ENCODE peak calls at places on chromosome 11, in four cellular contexts. One of them, this sample, is unnamed.

GRCh38 chr11:94740083-94740974 is 27.8 kb upstream of the AMOTL1 start:
- DNase-seq in HepG2: no peak
- DNase-seq in heart right ventricle: peak
- DNase-seq in colonic mucosa: peak
- DNase-seq in this sample: peak

GRCh38 chr11:606245-606644 is 9.5 kb downstream of the IRF7 start:
- DNase-seq in HepG2: no peak
- DNase-seq in heart right ventricle: peak
- DNase-seq in colonic mucosa: no peak
- DNase-seq in this sample: no peak

GRCh38 chr11:65493367-65494176 is 5.3 kb upstream of the MALAT1 start:
- DNase-seq in HepG2: peak
- DNase-seq in heart right ventricle: peak
- DNase-seq in colonic mucosa: peak
- DNase-seq in this sample: peak

GRCh38 chr11:45664376-45665205 is 831 bp downstream of the CHST1 start:
- DNase-seq in HepG2: no peak
- DNase-seq in heart right ventricle: no peak
- DNase-seq in colonic mucosa: no peak
- DNase-seq in this sample: no peak

GRCh38 chr11:77065878-77066228 is 918 bp upstream of the CAPN5 start:
- DNase-seq in HepG2: no peak
- DNase-seq in heart right ventricle: peak
- DNase-seq in colonic mucosa: peak
- DNase-seq in this sample: peak

GRCh38 chr11:71420455-71421241 is 27.5 kb downstream of the DHCR7 start:
- DNase-seq in HepG2: peak
- DNase-seq in heart right ventricle: no peak
- DNase-seq in colonic mucosa: peak
- DNase-seq in this sample: peak

GRCh38 chr11:110376711-110377324 is 52.9 kb upstream of the FDX1 start:
- DNase-seq in HepG2: peak
- DNase-seq in heart right ventricle: peak
- DNase-seq in colonic mucosa: peak
- DNase-seq in this sample: peak

GRCh38 chr11:102111011-102111786 is 952 bp downstream of the YAP1 start:
- DNase-seq in HepG2: peak
- DNase-seq in heart right ventricle: peak
- DNase-seq in colonic mucosa: peak
- DNase-seq in this sample: peak

GRCh38 chr11:134638796-134639540 is 226.9 kb upstream of the B3GAT1 start:
- DNase-seq in HepG2: no peak
- DNase-seq in heart right ventricle: no peak
- DNase-seq in colonic mucosa: peak
- DNase-seq in this sample: no peak

GRCh38 chr11:57680552-57680874 is 12.6 kb downstream of the ZDHHC5 start:
- DNase-seq in HepG2: no peak
- DNase-seq in heart right ventricle: no peak
- DNase-seq in colonic mucosa: no peak
- DNase-seq in this sample: no peak

GRCh38 chr11:71991494-71991893 is 7.2 kb upstream of the IL18BP start:
- DNase-seq in HepG2: no peak
- DNase-seq in heart right ventricle: no peak
- DNase-seq in colonic mucosa: no peak
- DNase-seq in this sample: no peak

GRCh38 chr11:64560139-64560771 is 30.8 kb upstream of the SLC22A12 start:
- DNase-seq in HepG2: no peak
- DNase-seq in heart right ventricle: no peak
- DNase-seq in colonic mucosa: no peak
- DNase-seq in this sample: no peak

GRCh38 chr11:27701262-27702105 is 1.2 kb upstream of the BDNF start:
- DNase-seq in HepG2: no peak
- DNase-seq in heart right ventricle: peak
- DNase-seq in colonic mucosa: peak
- DNase-seq in this sample: peak

GRCh38 chr11:121700968-121701367 is 248.2 kb upstream of the SORL1-AS1 start:
- DNase-seq in HepG2: no peak
- DNase-seq in heart right ventricle: no peak
- DNase-seq in colonic mucosa: no peak
- DNase-seq in this sample: no peak

GRCh38 chr11:124644426-124645280 is 22.0 kb downstream of the TBRG1 start:
- DNase-seq in HepG2: peak
- DNase-seq in heart right ventricle: peak
- DNase-seq in colonic mucosa: peak
- DNase-seq in this sample: peak

GRCh38 chr11:36034572-36035331 is 90.9 kb downstream of the LDLRAD3 start:
- DNase-seq in HepG2: no peak
- DNase-seq in heart right ventricle: no peak
- DNase-seq in colonic mucosa: no peak
- DNase-seq in this sample: peak

GRCh38 chr11:47130541-47130940 is 46.1 kb downstream of the ARFGAP2 start:
- DNase-seq in HepG2: no peak
- DNase-seq in heart right ventricle: peak
- DNase-seq in colonic mucosa: no peak
- DNase-seq in this sample: no peak

GRCh38 chr11:830295-831131 is 2.2 kb upstream of the CD151 start:
- DNase-seq in HepG2: peak
- DNase-seq in heart right ventricle: peak
- DNase-seq in colonic mucosa: peak
- DNase-seq in this sample: peak

GRCh38 chr11:37450613-37451012 is 852.6 kb upstream of the RAG2 start:
- DNase-seq in HepG2: no peak
- DNase-seq in heart right ventricle: no peak
- DNase-seq in colonic mucosa: no peak
- DNase-seq in this sample: no peak

GRCh38 chr11:37451903-37452302 is 853.9 kb upstream of the RAG2 start:
- DNase-seq in HepG2: no peak
- DNase-seq in heart right ventricle: no peak
- DNase-seq in colonic mucosa: no peak
- DNase-seq in this sample: peak

GRCh38 chr11:37449146-37449545 is 851.1 kb upstream of the RAG2 start:
- DNase-seq in HepG2: no peak
- DNase-seq in heart right ventricle: no peak
- DNase-seq in colonic mucosa: no peak
- DNase-seq in this sample: peak
- H3K4me3 ChIP-seq in HepG2: no peak
- H3K4me3 ChIP-seq in heart right ventricle: no peak
- H3K4me3 ChIP-seq in colonic mucosa: no peak
- H3K4me3 ChIP-seq in this sample: no peak

GRCh38 chr11:84316866-84317560 is 1030.8 kb upstream of the CCDC90B start:
- DNase-seq in HepG2: no peak
- DNase-seq in heart right ventricle: no peak
- DNase-seq in colonic mucosa: no peak
- DNase-seq in this sample: peak
- H3K27ac ChIP-seq in HepG2: no peak
- H3K27ac ChIP-seq in heart right ventricle: no peak
- H3K27ac ChIP-seq in colonic mucosa: no peak
- H3K27ac ChIP-seq in this sample: no peak

GRCh38 chr11:69297926-69298777 is 4.2 kb downstream of the MYEOV start:
- DNase-seq in HepG2: peak
- DNase-seq in heart right ventricle: peak
- DNase-seq in colonic mucosa: peak
- DNase-seq in this sample: peak
- H3K4me3 ChIP-seq in HepG2: peak
- H3K4me3 ChIP-seq in heart right ventricle: peak
- H3K4me3 ChIP-seq in colonic mucosa: no peak
- H3K4me3 ChIP-seq in this sample: no peak

GRCh38 chr11:44192015-44192380 is 96.5 kb downstream of the EXT2 start:
- DNase-seq in HepG2: no peak
- DNase-seq in heart right ventricle: no peak
- DNase-seq in colonic mucosa: no peak
- DNase-seq in this sample: no peak

GRCh38 chr11:44190883-44191230 is 95.4 kb downstream of the EXT2 start:
- DNase-seq in HepG2: no peak
- DNase-seq in heart right ventricle: no peak
- DNase-seq in colonic mucosa: no peak
- DNase-seq in this sample: no peak

GRCh38 chr11:44191322-44192014 is 96.0 kb downstream of the EXT2 start:
- DNase-seq in HepG2: no peak
- DNase-seq in heart right ventricle: no peak
- DNase-seq in colonic mucosa: no peak
- DNase-seq in this sample: no peak

GRCh38 chr11:44189986-44190882 is 94.8 kb downstream of the EXT2 start:
- DNase-seq in HepG2: no peak
- DNase-seq in heart right ventricle: no peak
- DNase-seq in colonic mucosa: no peak
- DNase-seq in this sample: no peak

DNA sequence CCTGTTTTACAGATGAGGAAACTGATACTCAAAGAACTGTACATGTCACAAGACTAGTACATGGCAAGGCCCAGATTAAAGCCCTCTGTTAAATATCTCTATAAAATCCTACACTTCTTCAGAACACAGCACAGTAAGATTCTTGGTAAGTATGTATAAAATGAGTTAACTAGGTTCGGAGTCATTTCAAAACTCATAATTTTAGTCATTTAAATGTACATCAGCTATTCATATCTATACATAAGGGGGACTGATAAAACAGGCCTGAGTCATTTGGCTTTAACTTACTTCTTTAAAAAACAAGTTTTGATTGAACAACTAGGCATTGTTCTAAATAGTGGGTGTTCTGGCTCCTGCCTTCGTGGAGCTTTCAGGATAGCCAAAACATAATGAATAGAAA is 97.2 kb downstream of the EXT2 start:
- DNase-seq in HepG2: no peak
- DNase-seq in heart right ventricle: no peak
- DNase-seq in colonic mucosa: no peak
- DNase-seq in this sample: no peak
- H3K27ac ChIP-seq in HepG2: no peak
- H3K27ac ChIP-seq in heart right ventricle: no peak
- H3K27ac ChIP-seq in colonic mucosa: no peak
- H3K27ac ChIP-seq in this sample: no peak

DNA sequence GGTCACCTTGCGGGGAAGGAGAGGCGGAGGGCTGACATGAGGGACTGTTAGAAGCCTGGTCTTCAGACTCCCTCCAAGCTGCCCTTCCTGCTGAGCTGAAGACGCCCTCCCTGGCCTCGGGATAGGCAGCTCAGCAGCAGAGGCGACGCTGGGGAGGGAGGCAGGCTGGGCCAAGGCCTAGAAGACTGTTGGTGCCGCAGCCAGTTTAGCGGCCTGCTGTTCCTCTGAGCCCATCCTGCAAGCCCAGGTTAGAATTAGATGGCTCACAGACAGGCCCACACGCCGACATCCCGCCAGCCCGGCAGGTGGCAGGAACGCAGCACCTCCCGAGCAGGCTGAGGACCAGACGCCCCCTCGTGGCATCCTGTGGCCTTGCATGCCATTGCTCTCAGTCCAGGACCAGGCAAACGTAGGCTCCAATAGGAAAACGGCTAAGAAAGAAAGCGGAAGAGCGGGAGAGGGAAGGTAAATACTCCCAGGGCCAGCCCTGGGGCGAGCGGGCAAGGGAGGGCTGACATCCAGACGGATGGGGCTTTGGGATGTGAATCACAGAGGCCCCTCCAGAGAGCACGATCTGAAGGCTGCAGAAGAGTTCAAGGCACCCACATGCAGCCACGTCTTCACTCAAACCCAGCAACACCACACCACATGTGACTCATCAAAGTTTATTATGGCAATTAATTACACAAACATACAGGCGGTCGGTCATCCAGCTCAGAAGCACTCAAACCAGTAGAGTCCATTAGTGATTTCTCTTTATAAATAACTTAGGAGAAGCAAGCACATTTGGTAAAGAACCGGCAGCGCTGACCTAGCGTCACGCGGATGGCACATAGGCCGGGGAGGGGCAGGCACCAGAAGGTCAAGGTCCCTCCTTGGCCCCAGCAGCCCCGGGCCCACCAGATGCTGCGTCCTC is 27.6 kb downstream of the CD5 start:
- DNase-seq in HepG2: peak
- DNase-seq in heart right ventricle: peak
- DNase-seq in colonic mucosa: peak
- DNase-seq in this sample: peak
- H3K4me3 ChIP-seq in HepG2: no peak
- H3K4me3 ChIP-seq in heart right ventricle: no peak
- H3K4me3 ChIP-seq in colonic mucosa: peak
- H3K4me3 ChIP-seq in this sample: no peak

GRCh38 chr11:112302226-112302868 is 41.7 kb upstream of the PLET1 start:
- DNase-seq in HepG2: no peak
- DNase-seq in heart right ventricle: no peak
- DNase-seq in colonic mucosa: no peak
- DNase-seq in this sample: no peak
- H3K27ac ChIP-seq in HepG2: no peak
- H3K27ac ChIP-seq in heart right ventricle: peak
- H3K27ac ChIP-seq in colonic mucosa: no peak
- H3K27ac ChIP-seq in this sample: no peak

DNA sequence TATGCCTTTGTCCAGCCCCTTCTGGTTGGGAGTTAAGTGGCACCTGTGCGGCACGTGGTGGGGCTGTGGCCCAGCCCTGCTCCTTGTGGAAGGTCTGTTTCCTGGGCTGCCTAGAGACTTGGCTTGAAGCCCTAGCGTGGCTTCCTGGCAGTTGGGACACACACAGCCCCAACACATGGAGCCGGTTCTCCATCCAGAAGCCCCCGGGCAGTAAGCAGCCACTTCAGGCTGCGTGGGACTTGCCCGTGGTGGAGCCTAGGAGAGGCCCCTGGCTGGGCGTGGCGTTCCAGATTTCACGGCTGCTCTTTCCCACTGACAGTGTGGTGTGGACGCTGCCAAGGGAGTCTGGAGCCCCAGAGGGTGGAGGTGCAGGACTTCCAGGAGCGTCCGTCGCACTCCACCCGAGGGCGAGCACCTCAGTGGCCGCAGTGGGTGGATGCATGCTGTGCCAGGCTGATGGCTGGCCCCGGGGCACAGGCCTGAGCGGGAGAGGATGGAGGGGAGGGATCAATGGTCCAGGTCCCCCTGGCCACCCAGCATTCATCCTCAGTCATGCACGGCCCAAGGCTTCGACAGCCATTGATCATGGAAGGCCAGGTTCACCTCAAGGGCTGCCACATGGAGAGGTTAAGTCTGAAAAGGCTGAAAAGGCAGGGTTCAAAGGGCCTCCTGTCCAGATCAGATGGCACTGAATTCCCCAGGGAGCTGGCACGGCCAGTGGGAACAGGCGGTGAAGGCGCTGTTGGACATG is 9.3 kb downstream of the CCND1 start:
- DNase-seq in HepG2: no peak
- DNase-seq in heart right ventricle: no peak
- DNase-seq in colonic mucosa: no peak
- DNase-seq in this sample: no peak
- H3K4me3 ChIP-seq in HepG2: no peak
- H3K4me3 ChIP-seq in heart right ventricle: no peak
- H3K4me3 ChIP-seq in colonic mucosa: no peak
- H3K4me3 ChIP-seq in this sample: no peak

GRCh38 chr11:6542727-6543126 is 45.6 kb downstream of the DNHD1 start:
- DNase-seq in HepG2: no peak
- DNase-seq in heart right ventricle: no peak
- DNase-seq in colonic mucosa: no peak
- DNase-seq in this sample: no peak
- H3K27ac ChIP-seq in HepG2: no peak
- H3K27ac ChIP-seq in heart right ventricle: no peak
- H3K27ac ChIP-seq in colonic mucosa: no peak
- H3K27ac ChIP-seq in this sample: no peak

GRCh38 chr11:33474866-33475265 is 217.7 kb downstream of the HIPK3 start:
- DNase-seq in HepG2: no peak
- DNase-seq in heart right ventricle: no peak
- DNase-seq in colonic mucosa: no peak
- DNase-seq in this sample: no peak
- H3K4me3 ChIP-seq in HepG2: no peak
- H3K4me3 ChIP-seq in heart right ventricle: no peak
- H3K4me3 ChIP-seq in colonic mucosa: no peak
- H3K4me3 ChIP-seq in this sample: no peak